ENCODE peak calls at places on chromosomes 7 and 10, in six cellular contexts. M is activated naive CD4-positive, alpha-beta T cell treated with anti-CD3 and anti-CD28 coated beads, Interleukin-2, amount 50 U/mL, for 16 hours; T is NT2/D1; V is ACHN; F is stimulated activated naive CD8-positive, alpha-beta T cell treated with anti-CD3 and anti-CD28 coated beads, Interleukin-15, Interleukin-2, amounts not matched to agents 100 U/mL and 50 U/mL, for 24 hours; Z is EL. E is an unnamed sample.

GRCh38 chr10:77636967-77637473 is 588 bp downstream of the KCNMA1 start:
- DNase-seq in M (no peak), T (no peak), V (no peak), F (no peak), Z (peak), E (no peak)

GRCh38 chr10:110827872-110828271 is 43.9 kb upstream of the PDCD4 start:
- DNase-seq in M (no peak), T (no peak), V (no peak), F (no peak), Z (no peak), E (no peak)

GRCh38 chr7:90624128-90624980 is 28.2 kb downstream of the CDK14 start:
- DNase-seq in M (no peak), T (no peak), V (no peak), F (no peak), Z (peak), E (no peak)

GRCh38 chr10:122290334-122290733 is 19.2 kb downstream of the BTBD16 start:
- DNase-seq in M (no peak), T (no peak), V (no peak), F (no peak), Z (no peak), E (no peak)

GRCh38 chr10:51272580-51272979 is 198.3 kb downstream of the PRKG1 start:
- DNase-seq in M (no peak), T (no peak), V (no peak), F (no peak), Z (no peak), E (no peak)

GRCh38 chr7:84258628-84259027 is 64.0 kb upstream of the SEMA3A start:
- DNase-seq in M (no peak), T (no peak), V (no peak), F (no peak), Z (peak), E (no peak)

GRCh38 chr10:48970046-48970445 is 30.4 kb upstream of the LRRC18 start:
- DNase-seq in M (no peak), T (no peak), V (no peak), F (no peak), Z (no peak), E (no peak)

GRCh38 chr7:43461349-43462024 is 121.4 kb upstream of the STK17A start:
- DNase-seq in M (no peak), T (no peak), V (no peak), F (no peak), Z (no peak), E (no peak)

GRCh38 chr7:144437370-144438191 is 34.1 kb upstream of the NOBOX start:
- DNase-seq in M (peak), T (peak), V (peak), F (peak), Z (peak), E (peak)

GRCh38 chr7:41696323-41696916 is 6.5 kb downstream of the INHBA start:
- DNase-seq in M (no peak), T (peak), V (peak), F (peak), Z (peak), E (peak)

GRCh38 chr10:87660484-87661133 is 931 bp downstream of the PAPSS2 start:
- DNase-seq in M (no peak), T (no peak), V (peak), F (no peak), Z (peak), E (no peak)

GRCh38 chr7:116557066-116557585 is 32.3 kb downstream of the CAV1 start:
- DNase-seq in M (no peak), T (no peak), V (no peak), F (no peak), Z (no peak), E (no peak)

GRCh38 chr7:73739387-73739767 is 775 bp upstream of the ABHD11 start:
- DNase-seq in M (no peak), T (no peak), V (no peak), F (no peak), Z (no peak), E (no peak)

GRCh38 chr7:90788057-90788456 is 191.9 kb downstream of the CDK14 start:
- DNase-seq in M (no peak), T (no peak), V (no peak), F (no peak), Z (no peak), E (no peak)

GRCh38 chr7:37285701-37286475 is 162.8 kb downstream of the ELMO1 start:
- DNase-seq in M (no peak), T (no peak), V (no peak), F (no peak), Z (no peak), E (peak)

E was measured in DND-41.